ENCODE peak calls at places on chromosomes 16 and 17, in nine cellular contexts. F is AG04449; J is stomach; Y is CD8-positive, alpha-beta T cell; L is WERI-Rb-1; W is transverse colon; Q is right lobe of liver; N is AG09309; G is coronary artery. U is an unnamed sample.
A peak's percentile ranks its signal among the peaks of the same experiment; 100 is the strongest.

GRCh38 chr17:38568845-38569510 is 36.8 kb downstream of the SRCIN1 start:
- DNase-seq in F (no peak), J (no peak), Y (no peak), L (no peak), W (no peak), Q (no peak), N (no peak), G (no peak), U (no peak)

GRCh38 chr17:14019186-14019956 is 49.9 kb upstream of the COX10 start:
- DNase-seq in F (no peak), J (no peak), Y (no peak), L (no peak), W (no peak), Q (no peak), N (no peak), G (no peak), U (no peak)

GRCh38 chr17:12983986-12984932 is 33.6 kb downstream of the ELAC2 start:
- DNase-seq in F (peak; percentile 59), J (no peak), Y (no peak), L (no peak), W (peak; percentile 19), Q (peak; percentile 90), N (peak; percentile 85), G (peak; percentile 82), U (peak; percentile 88)

GRCh38 chr16:72362972-72363371 is 191.0 kb upstream of the PMFBP1 start:
- DNase-seq in F (no peak), J (no peak), Y (no peak), L (no peak), W (no peak), Q (no peak), N (no peak), G (no peak), U (no peak)

GRCh38 chr16:56116577-56116964 is 74.7 kb upstream of the GNAO1 start:
- DNase-seq in F (no peak), J (no peak), Y (no peak), L (no peak), W (no peak), Q (no peak), N (no peak), G (no peak), U (no peak)

GRCh38 chr17:77425791-77426641 is 285.2 kb downstream of the SEC14L1 start:
- DNase-seq in F (peak; percentile 34), J (no peak), Y (no peak), L (no peak), W (peak; percentile 76), Q (no peak), N (no peak), G (no peak), U (no peak)

GRCh38 chr16:28321700-28322411 is 29.5 kb downstream of the SBK1 start:
- DNase-seq in F (no peak), J (no peak), Y (peak; percentile 23), L (peak; percentile 39), W (peak; percentile 35), Q (peak; percentile 54), N (no peak), G (no peak), U (no peak)

GRCh38 chr17:29590979-29591736 is 1.7 kb upstream of the GIT1 start:
- DNase-seq in F (no peak), J (no peak), Y (no peak), L (peak; percentile 87), W (peak; percentile 42), Q (no peak), N (no peak), G (no peak), U (no peak)

GRCh38 chr17:50953831-50954601 is 87.9 kb upstream of the TOB1 start:
- DNase-seq in F (no peak), J (no peak), Y (no peak), L (peak; percentile 98), W (peak; percentile 43), Q (no peak), N (no peak), G (no peak), U (peak; percentile 58)

GRCh38 chr17:42508426-42509164 is 27.4 kb upstream of the NAGLU start:
- DNase-seq in F (no peak), J (no peak), Y (no peak), L (no peak), W (no peak), Q (no peak), N (no peak), G (no peak), U (no peak)

GRCh38 chr16:86034421-86034919 is 135.5 kb downstream of the IRF8 start:
- DNase-seq in F (no peak), J (no peak), Y (no peak), L (no peak), W (peak; percentile 0), Q (peak; percentile 43), N (no peak), G (no peak), U (no peak)

GRCh38 chr17:29753845-29754439 is 131.2 kb upstream of the CORO6 start:
- DNase-seq in F (no peak), J (no peak), Y (no peak), L (no peak), W (no peak), Q (no peak), N (no peak), G (no peak), U (no peak)

DNA sequence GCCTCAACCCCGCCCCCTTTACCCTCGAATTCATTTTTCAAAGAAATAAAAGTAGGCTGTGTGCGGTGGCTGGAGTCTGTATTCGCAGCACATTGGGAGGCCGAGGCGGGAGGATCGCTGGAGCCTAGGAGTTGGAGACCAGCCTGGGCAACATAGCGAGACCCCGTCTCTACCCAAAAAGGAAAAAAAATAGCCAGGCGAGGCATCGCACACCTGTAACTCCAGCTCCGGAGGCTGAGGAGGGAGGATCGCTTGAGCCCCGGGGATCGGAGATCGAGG is 671 bp upstream of the TOP2A start:
- DNase-seq in F (no peak), J (no peak), Y (no peak), L (no peak), W (no peak), Q (no peak), N (no peak), G (no peak), U (no peak)
- H3K4me3 ChIP-seq in F (peak overlapping the region; percentile 63), J (peak overlapping the region; percentile 75), Y (peak overlapping the region; percentile 75), L (peak overlapping the region; percentile 76), W (peak overlapping the region; percentile 31), Q (peak overlapping the region; percentile 52), N (peak overlapping the region; percentile 48), G (peak overlapping the region; percentile 76), U (peak overlapping the region; percentile 38)

GRCh38 chr16:26952411-26952810 is 114.3 kb upstream of the C16orf82 start:
- DNase-seq in F (no peak), J (no peak), Y (no peak), L (no peak), W (no peak), Q (no peak), N (no peak), G (no peak), U (no peak)
- TF ChIP-seq CTCF in F (no peak), J (no peak), Y (no peak), L (no peak), W (no peak), Q (no peak), N (no peak), G (no peak), U (no peak)

GRCh38 chr17:80742091-80742490 is 197.5 kb downstream of the RPTOR start:
- DNase-seq in F (no peak), J (no peak), Y (no peak), L (no peak), W (no peak), Q (no peak), N (no peak), G (no peak), U (no peak)

GRCh38 chr17:80743181-80743771 is 198.6 kb downstream of the RPTOR start:
- DNase-seq in F (no peak), J (no peak), Y (peak; percentile 15), L (no peak), W (no peak), Q (no peak), N (peak; percentile 29), G (no peak), U (no peak)

GRCh38 chr17:80738987-80739730 is 194.5 kb downstream of the RPTOR start:
- DNase-seq in F (no peak), J (no peak), Y (no peak), L (no peak), W (no peak), Q (no peak), N (no peak), G (no peak), U (no peak)

GRCh38 chr17:80746262-80746935 is 201.8 kb downstream of the RPTOR start:
- DNase-seq in F (no peak), J (no peak), Y (no peak), L (no peak), W (no peak), Q (no peak), N (no peak), G (no peak), U (no peak)

DNA sequence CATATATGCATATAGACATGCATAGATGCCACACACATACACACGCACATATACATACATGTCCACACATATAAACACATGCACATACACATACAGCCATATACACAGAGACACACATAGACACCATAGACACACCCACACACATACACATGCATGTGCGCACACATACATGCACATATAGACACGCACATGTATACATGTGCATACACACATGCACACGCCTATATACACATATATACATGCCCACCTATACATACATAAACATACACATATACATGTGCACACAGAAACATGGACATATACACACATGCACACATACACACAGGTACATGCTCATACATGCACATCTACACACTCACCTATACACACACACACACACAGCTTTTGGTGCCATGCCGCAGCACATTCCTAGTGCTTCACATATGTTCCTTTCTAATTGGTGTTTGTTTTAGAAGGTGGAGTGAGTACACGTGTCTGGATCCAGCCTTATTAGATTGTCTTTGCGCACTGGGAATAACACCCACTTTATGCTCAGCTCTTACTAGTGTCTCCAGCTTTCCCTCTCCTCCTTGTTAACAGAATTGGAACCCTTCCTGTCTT is 198.0 kb downstream of the RPTOR start:
- DNase-seq in F (no peak), J (no peak), Y (no peak), L (no peak), W (no peak), Q (no peak), N (no peak), G (no peak), U (no peak)
- H3K4me3 ChIP-seq in F (no peak overlapping the region), J (no peak overlapping the region), Y (peak overlapping the region; percentile 13), L (no peak overlapping the region), W (no peak overlapping the region), Q (no peak overlapping the region), N (no peak overlapping the region), G (no peak overlapping the region), U (no peak overlapping the region)

GRCh38 chr17:78977681-78977943 is 2.1 kb downstream of the LGALS3BP start:
- DNase-seq in F (no peak), J (no peak), Y (no peak), L (no peak), W (no peak), Q (no peak), N (no peak), G (no peak), U (no peak)

GRCh38 chr17:78980624-78980972 is 875 bp upstream of the LGALS3BP start:
- DNase-seq in F (no peak), J (no peak), Y (no peak), L (peak; percentile 49), W (no peak), Q (no peak), N (no peak), G (no peak), U (no peak)

GRCh38 chr17:78976907-78977680 is 2.6 kb downstream of the LGALS3BP start:
- DNase-seq in F (no peak), J (no peak), Y (no peak), L (no peak), W (no peak), Q (no peak), N (no peak), G (no peak), U (no peak)

GRCh38 chr17:78979780-78980623 is at the start of gene LGALS3BP:
- DNase-seq in F (no peak), J (peak; percentile 77), Y (no peak), L (no peak), W (peak; percentile 87), Q (no peak), N (no peak), G (peak; percentile 86), U (peak; percentile 72)

GRCh38 chr17:78977992-78978973 is 1.4 kb downstream of the LGALS3BP start:
- DNase-seq in F (no peak), J (peak; percentile 44), Y (no peak), L (no peak), W (no peak), Q (no peak), N (no peak), G (no peak), U (no peak)
- TF ChIP-seq CTCF in F (no peak), J (no peak), Y (no peak), L (peak; percentile 18), W (no peak), Q (no peak), N (no peak), G (no peak), U (no peak)